ENCODE peak calls at places on chromosomes 6 and 20, in four cellular contexts. P is NT2/D1, R is T follicular helper cell, O is memory B cell. H is an unnamed sample.

GRCh38 chr20:46799781-46800180 is 90.3 kb downstream of the SLC2A10 start:
- DNase-seq in P (no peak), R (no peak), O (no peak), H (no peak)

GRCh38 chr6:39881851-39882566 is 52.3 kb downstream of the MOCS1 start:
- DNase-seq in O (no peak), R (no peak), P (no peak), H (no peak)

GRCh38 chr20:57167971-57168693 is 98.3 kb downstream of the BMP7 start:
- DNase-seq in P (peak), R (no peak), O (no peak), H (no peak)

GRCh38 chr6:125287718-125288117 is 14.0 kb downstream of the HDDC2 start:
- DNase-seq in O (no peak), R (no peak), P (no peak), H (no peak)

GRCh38 chr20:58526411-58526810 is 11.2 kb upstream of the APCDD1L start:
- DNase-seq in R (no peak), P (no peak), O (no peak), H (no peak)

GRCh38 chr6:46735720-46736031 is 501 bp upstream of the PLA2G7 start:
- DNase-seq in O (no peak), P (no peak), R (no peak), H (no peak)

GRCh38 chr6:81381382-81381916 is 371.0 kb downstream of the TENT5A start:
- DNase-seq in P (no peak), R (no peak), O (no peak), H (no peak)

GRCh38 chr20:46028772-46029371 is at the start of gene SLC12A5:
- DNase-seq in P (no peak), R (no peak), O (no peak), H (no peak)

GRCh38 chr20:4949833-4950178 is 51.5 kb downstream of the SLC23A2 start:
- DNase-seq in R (no peak), P (no peak), O (peak), H (peak)

GRCh38 chr20:62942456-62942855 is 4.5 kb downstream of the GID8 start:
- DNase-seq in P (no peak), O (no peak), R (no peak), H (no peak)

GRCh38 chr20:57469418-57470211 is 55.3 kb downstream of the CTCFL start:
- DNase-seq in O (no peak), R (no peak), P (no peak), H (no peak)

GRCh38 chr6:148407372-148407771 is 64.7 kb downstream of the SASH1 start:
- DNase-seq in R (no peak), O (no peak), P (no peak), H (no peak)

GRCh38 chr20:50346372-50347347 is 156.0 kb downstream of the CEBPB start:
- DNase-seq in O (no peak), P (no peak), R (no peak), H (no peak)

GRCh38 chr6:38549180-38549579 is 90.5 kb downstream of the BTBD9 start:
- DNase-seq in P (no peak), O (no peak), R (no peak), H (no peak)

GRCh38 chr6:52571099-52571755 is 5.6 kb downstream of the TRAM2 start:
- DNase-seq in R (no peak), P (no peak), O (no peak), H (no peak)

GRCh38 chr6:78749326-78749725 is 118.0 kb upstream of the IRAK1BP1 start:
- DNase-seq in R (no peak), P (no peak), O (no peak), H (no peak)

GRCh38 chr6:111952821-111953535 is 79.7 kb upstream of the FYN start:
- DNase-seq in O (no peak), P (no peak), R (no peak), H (no peak)

GRCh38 chr6:80690611-80691090 is 584.2 kb downstream of the BCKDHB start:
- DNase-seq in P (no peak), R (no peak), O (no peak), H (no peak)

GRCh38 chr6:116511424-116512131 is at the start of gene CALHM5:
- DNase-seq in R (no peak), O (no peak), P (no peak), H (no peak)

GRCh38 chr20:35246723-35247122 is 20.2 kb downstream of the MMP24 start:
- DNase-seq in R (no peak), P (no peak), O (no peak), H (no peak)

GRCh38 chr6:21873562-21873961 is 280.0 kb downstream of the SOX4 start:
- DNase-seq in P (no peak), O (no peak), R (no peak), H (no peak)

H was measured in effector CD4-positive, alpha-beta T cell.